ENCODE peak calls at places on chromosomes 2 and 18, in six cellular contexts. J is HTR-8/SVneo; R is cardiac fibroblast; E is stimulated activated CD4-positive, alpha-beta T cell treated with anti-CD3 and anti-CD28 coated beads, Interleukin-12 subunit alpha, Interleukin-12 subunit beta, amount 100 ng/mL, for 48 hours; X is NCI-H1092 treated with DMSO at 0.1 percent for 48 hours; C is psoas muscle. S is an unnamed sample.

GRCh38 chr18:459801-460200 is 40.7 kb downstream of the COLEC12 start:
- DNase-seq in C (no peak), R (peak; percentile 53), J (no peak), E (no peak), X (no peak), S (no peak)

GRCh38 chr2:54565551-54565950 is 109.4 kb downstream of the SPTBN1 start:
- DNase-seq in X (no peak), J (no peak), E (no peak), C (no peak), R (no peak), S (no peak)

GRCh38 chr2:222468338-222468737 is 44.0 kb downstream of the SGPP2 start:
- DNase-seq in C (no peak), J (no peak), E (no peak), R (peak; percentile 33), X (peak; percentile 8), S (no peak)

GRCh38 chr2:109623923-109624322 is 9.8 kb downstream of the SOWAHC start:
- DNase-seq in E (no peak), C (no peak), X (no peak), R (no peak), J (no peak), S (no peak)

GRCh38 chr18:63878982-63879381 is 8.5 kb upstream of the SERPINB2 start:
- DNase-seq in C (no peak), R (no peak), X (no peak), J (no peak), E (no peak), S (no peak)

GRCh38 chr2:2919574-2920365 is 457.8 kb downstream of the EIPR1 start:
- DNase-seq in X (no peak), E (no peak), J (no peak), R (no peak), C (no peak), S (no peak)

GRCh38 chr2:121173112-121173511 is 111.9 kb downstream of the TFCP2L1 start:
- DNase-seq in C (no peak), J (no peak), R (no peak), X (no peak), E (no peak), S (peak; percentile 89)

GRCh38 chr2:154623819-154624218 is 74.7 kb upstream of the KCNJ3 start:
- DNase-seq in X (peak; percentile 26), J (peak; percentile 34), C (no peak), E (no peak), R (peak; percentile 25), S (no peak)

GRCh38 chr2:131040661-131041401 is 52.4 kb downstream of the FAM168B start:
- DNase-seq in J (no peak), E (no peak), R (peak; percentile 43), X (no peak), C (no peak), S (no peak)

GRCh38 chr2:11326692-11327211 is 17.7 kb downstream of the ROCK2 start:
- DNase-seq in E (no peak), X (no peak), C (no peak), J (no peak), R (no peak), S (no peak)

GRCh38 chr2:25586726-25587144 is 86.6 kb downstream of the DTNB start:
- DNase-seq in R (no peak), X (no peak), E (no peak), C (no peak), J (no peak), S (no peak)

GRCh38 chr2:188984680-188985079 is 10.5 kb downstream of the COL3A1 start:
- DNase-seq in J (no peak), E (no peak), R (peak; percentile 94), X (no peak), C (no peak), S (no peak)

GRCh38 chr2:108959401-108959800 is 29.6 kb downstream of the EDAR start:
- DNase-seq in E (no peak), J (no peak), R (no peak), X (no peak), C (no peak), S (no peak)

GRCh38 chr2:52220393-52220792 is 1188.5 kb upstream of the NRXN1 start:
- DNase-seq in X (peak; percentile 90), J (no peak), R (no peak), E (no peak), C (no peak), S (no peak)

GRCh38 chr2:145431181-145431951 is 911.4 kb upstream of the ZEB2 start:
- DNase-seq in R (peak; percentile 22), X (peak; percentile 98), J (no peak), C (no peak), E (no peak), S (no peak)

GRCh38 chr2:37459095-37459981 is 114.9 kb downstream of the QPCT start:
- DNase-seq in R (peak; percentile 72), E (no peak), J (no peak), X (no peak), C (no peak), S (peak; percentile 5)

GRCh38 chr2:85756822-85757435 is 3.1 kb downstream of the ATOH8 start:
- DNase-seq in C (no peak), R (no peak), E (no peak), X (no peak), J (no peak), S (no peak)

S was measured in keratinocyte.